ENCODE peak calls at places on chromosomes 12 and 14, in seven cellular contexts. B is IMR-90, U is thoracic aorta, R is left lung, Z is uterus, P is neural progenitor cell, Q is cardiac muscle cell. W is an unnamed sample. For H3K4me1 and H3K27me3, the result is how much of the 10 kb centered on the place peaks cover.

GRCh38 chr14:59308706-59309105 is 120.2 kb downstream of the DAAM1 start:
- DNase-seq in B (no peak), U (no peak), R (no peak), Z (no peak), P (no peak), Q (no peak), W (no peak)

GRCh38 chr14:51865953-51866747 is 5.7 kb downstream of the GNG2 start:
- DNase-seq in B (no peak), U (no peak), R (no peak), Z (no peak), P (no peak), Q (no peak), W (no peak)

GRCh38 chr12:253116-253831 is 9.4 kb downstream of the SLC6A13 start:
- DNase-seq in B (no peak), U (no peak), R (no peak), Z (no peak), P (no peak), Q (no peak), W (no peak)

GRCh38 chr12:48542300-48542928 is 17.0 kb downstream of the OR8S1 start:
- DNase-seq in B (peak), U (no peak), R (peak), Z (no peak), P (peak), Q (peak), W (no peak)

GRCh38 chr12:57765003-57765697 is 1.7 kb downstream of the CYP27B1 start:
- DNase-seq in B (peak), U (no peak), R (peak), Z (no peak), P (peak), Q (peak), W (no peak)

GRCh38 chr14:105486333-105486973 is at the start of gene CRIP1:
- DNase-seq in B (no peak), U (no peak), R (no peak), Z (no peak), P (no peak), Q (no peak), W (no peak)

GRCh38 chr14:84465890-84466289 is 1064.1 kb upstream of the FLRT2 start:
- DNase-seq in B (no peak), U (no peak), R (no peak), Z (no peak), P (no peak), Q (no peak), W (no peak)

GRCh38 chr12:75086086-75087038 is 123.3 kb downstream of the KCNC2 start:
- DNase-seq in B (peak), U (no peak), R (no peak), Z (no peak), P (no peak), Q (peak), W (no peak)

GRCh38 chr14:60757617-60758016 is 23.1 kb downstream of the MNAT1 start:
- DNase-seq in B (peak), U (no peak), R (no peak), Z (no peak), P (no peak), Q (no peak), W (no peak)

GRCh38 chr14:27623782-27624181 is 1025.9 kb upstream of the NOVA1 start:
- DNase-seq in B (no peak), U (no peak), R (no peak), Z (no peak), P (no peak), Q (no peak), W (no peak)

GRCh38 chr12:87413784-87414183 is 615.4 kb downstream of the C12orf50 start:
- DNase-seq in B (peak), U (no peak), R (no peak), Z (no peak), P (no peak), Q (peak), W (no peak)

GRCh38 chr12:121799175-121799841 is 4.5 kb upstream of the SETD1B start:
- DNase-seq in B (peak), U (peak), R (peak), Z (peak), P (peak), Q (peak), W (no peak)

GRCh38 chr12:120229583-120230325 is 28.8 kb upstream of the RPLP0 start:
- DNase-seq in B (no peak), U (no peak), R (peak), Z (no peak), P (peak), Q (no peak), W (no peak)

GRCh38 chr12:32891956-32892355 is 4.6 kb downstream of the PKP2 start:
- DNase-seq in B (no peak), U (no peak), R (no peak), Z (no peak), P (peak), Q (no peak), W (no peak)

GRCh38 chr12:123449103-123449736 is 8.7 kb upstream of the SNRNP35 start:
- DNase-seq in B (no peak), U (no peak), R (no peak), Z (no peak), P (no peak), Q (no peak), W (no peak)

GRCh38 chr14:43085820-43086219 is 1421.3 kb downstream of the FSCB start:
- DNase-seq in B (no peak), U (no peak), R (no peak), Z (no peak), P (no peak), Q (no peak), W (no peak)

GRCh38 chr12:111046896-111047295 is 126.5 kb upstream of the MYL2 start:
- DNase-seq in B (no peak), U (no peak), R (no peak), Z (no peak), P (no peak), Q (no peak), W (no peak)

GRCh38 chr14:98297567-98297966 is 974.4 kb downstream of the BCL11B start:
- DNase-seq in B (no peak), U (no peak), R (no peak), Z (no peak), P (no peak), Q (no peak), W (no peak)

GRCh38 chr12:86600664-86601231 is 344.6 kb upstream of the MGAT4C start:
- DNase-seq in B (no peak), U (no peak), R (peak), Z (peak), P (no peak), Q (no peak), W (no peak)

GRCh38 chr12:122051231-122051876 is 27.2 kb upstream of the MLXIP start:
- DNase-seq in B (peak), U (no peak), R (no peak), Z (peak), P (no peak), Q (no peak), W (no peak)

GRCh38 chr14:52154992-52155655 is 86.3 kb upstream of the NID2 start:
- DNase-seq in B (no peak), U (no peak), R (no peak), Z (no peak), P (no peak), Q (no peak), W (no peak)

GRCh38 chr12:111954974-111955373 is 58.0 kb downstream of the TMEM116 start:
- DNase-seq in B (no peak), U (no peak), R (no peak), Z (no peak), P (no peak), Q (no peak), W (no peak)

GRCh38 chr12:103241184-103241583 is 254.6 kb downstream of the C12orf42 start:
- DNase-seq in B (no peak), U (no peak), R (no peak), Z (no peak), P (no peak), Q (no peak), W (no peak)

GRCh38 chr12:56188116-56188785 is 1.0 kb downstream of the SMARCC2 start:
- DNase-seq in B (no peak), U (no peak), R (no peak), Z (no peak), P (peak), Q (no peak), W (no peak)

GRCh38 chr12:4215862-4216541 is 57.6 kb upstream of the CCND2 start:
- DNase-seq in B (no peak), U (no peak), R (no peak), Z (no peak), P (no peak), Q (no peak), W (no peak)

GRCh38 chr14:71931492-71932228 is 569 bp upstream of the RGS6 start:
- DNase-seq in B (no peak), U (no peak), R (no peak), Z (no peak), P (peak), Q (peak), W (no peak)

GRCh38 chr14:89921896-89922548 is 32.5 kb downstream of the EFCAB11 start:
- DNase-seq in B (peak), U (no peak), R (no peak), Z (no peak), P (no peak), Q (no peak), W (no peak)

GRCh38 chr12:52436828-52437474 is 2.8 kb upstream of the KRT75 start:
- DNase-seq in B (no peak), U (no peak), R (no peak), Z (no peak), P (no peak), Q (no peak), W (no peak)
- H3K4me1 ChIP-seq in B (under half), U (under half), R (under half), Z (under half), P (under half), Q (under half), W (half or more)

GRCh38 chr12:90245396-90245795 is 536.8 kb upstream of the ATP2B1 start:
- DNase-seq in B (no peak), U (no peak), R (no peak), Z (no peak), P (no peak), Q (no peak), W (no peak)
- TF ChIP-seq CTCF in B (no peak), U (no peak), R (no peak), Z (no peak), P (no peak), Q (no peak), W (no peak)

DNA sequence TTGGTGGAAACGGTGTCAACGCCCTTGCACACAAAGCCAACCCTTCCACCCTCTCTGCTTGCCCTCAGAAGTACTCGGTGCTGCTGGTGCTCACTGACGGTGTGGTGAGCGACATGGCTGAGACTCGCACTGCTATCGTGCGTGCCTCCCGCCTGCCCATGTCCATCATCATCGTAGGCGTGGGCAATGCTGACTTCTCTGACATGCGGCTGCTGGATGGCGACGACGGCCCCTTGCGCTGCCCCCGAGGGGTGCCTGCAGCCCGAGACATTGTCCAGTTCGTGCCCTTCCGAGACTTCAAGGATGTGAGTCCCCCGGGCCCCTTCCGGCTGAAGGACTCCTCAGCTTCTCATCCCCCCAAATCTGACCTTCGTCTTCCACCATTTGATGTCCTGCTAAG is 5.7 kb downstream of the CPNE6 start:
- DNase-seq in B (no peak), U (no peak), R (peak), Z (no peak), P (no peak), Q (no peak), W (no peak)
- H3K27me3 ChIP-seq in B (half or more), U (under half), R (under half), Z (under half), P (under half), Q (under half), W (under half)

DNA sequence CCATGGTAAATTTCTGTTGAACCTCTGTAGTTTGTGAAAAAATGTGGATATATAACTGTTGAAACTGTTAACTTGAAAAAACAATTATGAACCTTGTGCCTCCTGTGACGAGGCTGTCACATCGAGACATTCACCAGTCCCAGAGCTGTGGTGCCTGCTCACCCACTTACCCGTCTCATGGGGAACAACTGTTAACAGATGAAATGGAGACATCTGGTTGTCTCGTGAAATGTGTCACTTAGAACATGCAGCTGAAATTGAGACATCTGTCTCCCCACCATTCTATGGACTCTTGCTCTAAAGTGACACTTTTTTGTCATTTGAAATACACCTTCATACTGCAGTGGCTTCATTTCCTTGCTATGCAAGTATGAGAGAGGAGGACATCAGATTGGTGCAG is 240.6 kb downstream of the GXYLT1 start:
- DNase-seq in B (no peak), U (no peak), R (no peak), Z (no peak), P (no peak), Q (no peak), W (no peak)
- H3K4me1 ChIP-seq in B (under half), U (under half), R (under half), Z (under half), P (under half), Q (under half), W (under half)

DNA sequence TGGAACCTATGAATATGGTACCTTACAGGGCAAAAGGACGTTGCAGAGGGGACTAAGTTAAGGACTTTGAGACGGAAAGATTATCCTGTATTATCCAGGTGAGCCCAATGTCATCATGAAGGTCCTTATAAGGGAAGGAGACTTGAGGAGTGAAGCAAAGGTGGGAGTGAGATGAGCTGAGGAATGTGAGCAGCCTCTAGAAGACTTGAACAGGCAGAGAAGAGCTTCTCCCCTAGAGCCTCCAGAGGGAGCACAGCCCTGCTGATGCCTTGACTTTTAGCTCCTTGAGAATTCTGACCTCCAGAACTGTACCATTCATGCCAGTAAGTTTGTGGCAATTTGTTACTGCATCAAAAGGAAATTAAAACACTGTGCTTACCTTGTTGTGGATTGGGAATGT is 41.8 kb upstream of the DCD start:
- DNase-seq in B (no peak), U (no peak), R (no peak), Z (no peak), P (peak), Q (peak), W (no peak)
- TF ChIP-seq CTCF in B (no peak), U (no peak), R (no peak), Z (no peak), P (peak), Q (no peak), W (no peak)

DNA sequence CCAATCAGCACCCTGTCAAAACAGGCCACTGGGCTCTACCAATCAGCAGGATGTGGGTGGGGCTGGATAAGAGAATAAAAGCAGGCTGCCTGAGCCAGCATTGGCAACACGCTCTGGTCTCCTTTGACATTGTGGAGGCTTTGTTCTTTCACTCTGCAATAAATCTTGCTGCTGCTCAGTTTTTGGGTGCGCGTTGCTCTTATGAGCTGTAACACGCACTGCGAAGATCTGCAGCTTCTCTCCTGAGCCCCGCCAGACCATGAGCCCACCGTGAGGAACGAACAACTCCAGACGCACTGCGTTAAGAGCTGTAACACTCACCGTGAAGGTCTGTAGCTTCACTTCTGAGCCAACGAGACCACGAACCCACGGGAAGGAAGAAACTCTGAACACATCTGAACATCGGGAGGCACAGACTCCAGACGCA is 8.4 kb upstream of the PIANP start:
- DNase-seq in B (no peak), U (no peak), R (no peak), Z (no peak), P (no peak), Q (no peak), W (no peak)
- H3K27me3 ChIP-seq in B (under half), U (under half), R (half or more), Z (under half), P (under half), Q (under half), W (under half)

GRCh38 chr14:32913725-32914124 is 25.0 kb upstream of the NPAS3 start:
- DNase-seq in B (no peak), U (no peak), R (no peak), Z (no peak), P (no peak), Q (peak), W (no peak)
- H3K4me1 ChIP-seq in B (under half), U (under half), R (under half), Z (under half), P (under half), Q (under half), W (under half)